ENCODE peak calls at places on chromosomes 5 and 9, in seven cellular contexts. One of them, this sample, is unnamed. For H3K27me3 and H3K36me3, the result is how much of the 10 kb centered on the place peaks cover.

GRCh38 chr5:168015506-168015905 is 275.9 kb upstream of the WWC1 start:
- DNase-seq in DND-41: no peak
- DNase-seq in fibroblast of lung: no peak
- DNase-seq in neuronal stem cell: no peak
- DNase-seq in HepG2: no peak
- DNase-seq in CD8-positive, alpha-beta memory T cell: no peak
- DNase-seq in H7: no peak
- DNase-seq in this sample: no peak

GRCh38 chr9:137161558-137162483 is 8.0 kb downstream of the LRRC26 start:
- DNase-seq in HepG2: no peak
- DNase-seq in fibroblast of lung: no peak
- DNase-seq in neuronal stem cell: no peak
- DNase-seq in DND-41: no peak
- DNase-seq in H7: peak
- DNase-seq in CD8-positive, alpha-beta memory T cell: no peak
- DNase-seq in this sample: no peak

GRCh38 chr9:109968702-109969450 is 188.9 kb downstream of the PALM2AKAP2 start:
- DNase-seq in neuronal stem cell: no peak
- DNase-seq in fibroblast of lung: peak
- DNase-seq in DND-41: no peak
- DNase-seq in H7: peak
- DNase-seq in CD8-positive, alpha-beta memory T cell: no peak
- DNase-seq in HepG2: peak
- DNase-seq in this sample: peak

GRCh38 chr5:111772456-111772855 is 15.5 kb upstream of the NREP start:
- DNase-seq in H7: peak
- DNase-seq in fibroblast of lung: no peak
- DNase-seq in HepG2: no peak
- DNase-seq in neuronal stem cell: no peak
- DNase-seq in CD8-positive, alpha-beta memory T cell: no peak
- DNase-seq in DND-41: peak
- DNase-seq in this sample: peak

GRCh38 chr5:149268928-149269557 is 2.6 kb upstream of the AFAP1L1 start:
- DNase-seq in neuronal stem cell: peak
- DNase-seq in fibroblast of lung: peak
- DNase-seq in DND-41: no peak
- DNase-seq in HepG2: peak
- DNase-seq in CD8-positive, alpha-beta memory T cell: peak
- DNase-seq in H7: peak
- DNase-seq in this sample: no peak

GRCh38 chr5:10863763-10864383 is 102.8 kb upstream of the DAP start:
- DNase-seq in neuronal stem cell: peak
- DNase-seq in HepG2: peak
- DNase-seq in H7: peak
- DNase-seq in fibroblast of lung: peak
- DNase-seq in DND-41: peak
- DNase-seq in CD8-positive, alpha-beta memory T cell: peak
- DNase-seq in this sample: peak

GRCh38 chr9:130707225-130707976 is 13.8 kb downstream of the EXOSC2 start:
- DNase-seq in HepG2: peak
- DNase-seq in CD8-positive, alpha-beta memory T cell: peak
- DNase-seq in fibroblast of lung: peak
- DNase-seq in neuronal stem cell: peak
- DNase-seq in H7: peak
- DNase-seq in DND-41: peak
- DNase-seq in this sample: peak

GRCh38 chr5:131968396-131968954 is 23.0 kb upstream of the MEIKIN start:
- DNase-seq in DND-41: no peak
- DNase-seq in H7: no peak
- DNase-seq in HepG2: no peak
- DNase-seq in fibroblast of lung: no peak
- DNase-seq in neuronal stem cell: no peak
- DNase-seq in CD8-positive, alpha-beta memory T cell: no peak
- DNase-seq in this sample: no peak

GRCh38 chr5:43514471-43514815 is 505 bp downstream of the C5orf34 start:
- DNase-seq in H7: peak
- DNase-seq in CD8-positive, alpha-beta memory T cell: no peak
- DNase-seq in DND-41: no peak
- DNase-seq in neuronal stem cell: no peak
- DNase-seq in fibroblast of lung: peak
- DNase-seq in HepG2: peak
- DNase-seq in this sample: peak

GRCh38 chr9:86807577-86807976 is 139.7 kb downstream of the GAS1 start:
- DNase-seq in H7: peak
- DNase-seq in fibroblast of lung: peak
- DNase-seq in HepG2: no peak
- DNase-seq in neuronal stem cell: peak
- DNase-seq in CD8-positive, alpha-beta memory T cell: no peak
- DNase-seq in DND-41: no peak
- DNase-seq in this sample: no peak

GRCh38 chr9:38083858-38084555 is 15.0 kb upstream of the SHB start:
- DNase-seq in neuronal stem cell: no peak
- DNase-seq in CD8-positive, alpha-beta memory T cell: no peak
- DNase-seq in HepG2: no peak
- DNase-seq in fibroblast of lung: no peak
- DNase-seq in DND-41: no peak
- DNase-seq in H7: no peak
- DNase-seq in this sample: no peak

GRCh38 chr9:38081356-38082108 is 12.5 kb upstream of the SHB start:
- DNase-seq in H7: no peak
- DNase-seq in fibroblast of lung: no peak
- DNase-seq in neuronal stem cell: no peak
- DNase-seq in CD8-positive, alpha-beta memory T cell: no peak
- DNase-seq in DND-41: no peak
- DNase-seq in HepG2: no peak
- DNase-seq in this sample: no peak

GRCh38 chr9:38085308-38085707 is 16.3 kb upstream of the SHB start:
- DNase-seq in CD8-positive, alpha-beta memory T cell: no peak
- DNase-seq in fibroblast of lung: no peak
- DNase-seq in DND-41: no peak
- DNase-seq in H7: no peak
- DNase-seq in HepG2: no peak
- DNase-seq in neuronal stem cell: no peak
- DNase-seq in this sample: no peak

GRCh38 chr9:38082456-38083287 is 13.6 kb upstream of the SHB start:
- DNase-seq in CD8-positive, alpha-beta memory T cell: no peak
- DNase-seq in neuronal stem cell: no peak
- DNase-seq in fibroblast of lung: peak
- DNase-seq in DND-41: no peak
- DNase-seq in H7: no peak
- DNase-seq in HepG2: no peak
- DNase-seq in this sample: no peak

DNA sequence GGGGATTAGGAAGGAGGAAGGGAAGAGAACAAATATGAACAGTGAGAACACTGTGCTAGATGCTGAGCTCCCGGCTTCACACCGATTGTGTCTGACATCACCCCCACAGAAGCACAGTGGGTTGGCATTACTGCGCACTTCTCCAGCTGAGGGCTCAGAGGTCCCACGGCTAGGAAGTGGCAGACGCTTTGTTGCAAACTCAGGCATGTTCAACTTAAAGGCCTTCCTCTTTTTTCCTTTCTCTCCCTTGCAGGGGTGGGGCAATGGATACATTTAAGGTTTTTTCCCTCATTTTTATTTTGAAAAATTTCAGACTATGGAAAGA is 15.5 kb upstream of the SHB start:
- DNase-seq in CD8-positive, alpha-beta memory T cell: no peak
- DNase-seq in fibroblast of lung: no peak
- DNase-seq in DND-41: no peak
- DNase-seq in HepG2: no peak
- DNase-seq in neuronal stem cell: no peak
- DNase-seq in H7: no peak
- DNase-seq in this sample: no peak
- H3K27me3 ChIP-seq in CD8-positive, alpha-beta memory T cell: under half
- H3K27me3 ChIP-seq in fibroblast of lung: under half
- H3K27me3 ChIP-seq in DND-41: under half
- H3K27me3 ChIP-seq in HepG2: under half
- H3K27me3 ChIP-seq in neuronal stem cell: under half
- H3K27me3 ChIP-seq in H7: under half
- H3K27me3 ChIP-seq in this sample: under half

DNA sequence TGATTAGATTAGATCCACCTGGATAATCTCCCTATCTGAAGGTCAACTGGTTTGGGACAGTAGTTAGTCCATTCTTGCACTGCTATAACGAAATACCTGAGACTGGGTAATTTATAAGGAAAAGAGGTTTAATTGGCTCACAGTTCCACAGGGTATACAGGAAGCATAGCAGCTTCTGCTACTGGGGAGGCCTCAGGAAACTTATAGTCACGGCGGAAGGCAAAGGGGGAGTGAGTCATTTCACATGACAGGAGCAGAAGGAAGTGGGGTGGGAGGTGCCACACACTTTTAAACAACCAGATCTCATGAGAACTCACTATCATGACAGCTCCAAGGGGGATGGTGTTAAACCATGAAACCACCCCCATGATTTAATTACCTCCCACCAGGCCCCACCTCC is 9.9 kb downstream of the C9orf40 start:
- DNase-seq in CD8-positive, alpha-beta memory T cell: peak
- DNase-seq in fibroblast of lung: no peak
- DNase-seq in HepG2: no peak
- DNase-seq in H7: no peak
- DNase-seq in DND-41: no peak
- DNase-seq in neuronal stem cell: no peak
- DNase-seq in this sample: no peak
- H3K36me3 ChIP-seq in CD8-positive, alpha-beta memory T cell: under half
- H3K36me3 ChIP-seq in fibroblast of lung: under half
- H3K36me3 ChIP-seq in HepG2: under half
- H3K36me3 ChIP-seq in H7: under half
- H3K36me3 ChIP-seq in DND-41: under half
- H3K36me3 ChIP-seq in neuronal stem cell: under half
- H3K36me3 ChIP-seq in this sample: under half

DNA sequence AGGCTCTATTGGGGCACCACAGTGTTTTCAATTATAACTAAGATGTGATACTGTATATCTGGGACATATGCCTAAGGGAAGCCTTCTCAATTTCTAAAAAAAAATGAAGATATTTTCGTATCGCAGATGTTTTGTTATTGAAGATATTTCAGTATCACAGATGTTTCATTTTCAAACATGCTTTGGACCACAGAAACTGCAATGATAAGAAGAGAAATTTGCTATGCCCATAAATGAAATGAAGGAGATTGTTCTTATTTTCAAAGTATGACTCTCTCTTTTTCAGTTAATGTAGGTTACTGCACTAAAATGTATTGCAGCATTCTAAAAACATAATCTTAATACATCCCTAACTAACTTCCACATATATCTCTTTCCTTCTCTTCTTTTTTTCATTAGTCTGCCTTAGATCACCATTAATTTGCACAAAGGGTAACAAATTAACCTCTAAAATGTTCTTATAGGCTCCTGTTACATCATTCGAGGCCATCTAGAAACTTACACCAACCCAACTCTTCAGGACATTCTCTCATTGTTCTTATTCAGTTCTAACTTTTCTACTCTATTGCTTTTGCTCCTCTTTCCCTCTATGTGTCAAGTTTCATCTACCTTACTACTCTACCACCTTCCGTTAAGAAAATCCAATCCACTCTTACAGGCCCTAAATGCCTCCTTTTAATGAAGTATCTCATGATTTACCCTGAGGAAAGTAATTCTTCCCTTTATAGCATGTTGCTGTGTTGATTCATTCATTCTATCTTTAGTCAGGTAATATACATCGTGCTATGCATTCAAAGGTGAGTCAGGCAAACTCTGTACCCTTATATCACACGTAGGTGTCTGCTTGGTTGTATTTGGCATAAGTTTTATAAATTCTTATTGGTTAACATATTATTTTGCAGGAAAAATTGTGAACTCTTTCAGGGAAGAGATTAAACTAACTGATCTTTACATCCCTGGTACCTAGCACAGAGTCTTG is 70.5 kb downstream of the ST8SIA4 start:
- DNase-seq in H7: no peak
- DNase-seq in DND-41: no peak
- DNase-seq in neuronal stem cell: no peak
- DNase-seq in fibroblast of lung: no peak
- DNase-seq in HepG2: no peak
- DNase-seq in CD8-positive, alpha-beta memory T cell: no peak
- DNase-seq in this sample: no peak
- H3K4me3 ChIP-seq in H7: no peak
- H3K4me3 ChIP-seq in DND-41: no peak
- H3K4me3 ChIP-seq in neuronal stem cell: no peak
- H3K4me3 ChIP-seq in fibroblast of lung: no peak
- H3K4me3 ChIP-seq in HepG2: no peak
- H3K4me3 ChIP-seq in CD8-positive, alpha-beta memory T cell: no peak
- H3K4me3 ChIP-seq in this sample: no peak

GRCh38 chr9:114743446-114743845 is 61.5 kb upstream of the TEX48 start:
- DNase-seq in neuronal stem cell: no peak
- DNase-seq in DND-41: no peak
- DNase-seq in fibroblast of lung: no peak
- DNase-seq in CD8-positive, alpha-beta memory T cell: no peak
- DNase-seq in H7: no peak
- DNase-seq in HepG2: no peak
- DNase-seq in this sample: peak
- H3K27me3 ChIP-seq in neuronal stem cell: under half
- H3K27me3 ChIP-seq in DND-41: under half
- H3K27me3 ChIP-seq in fibroblast of lung: under half
- H3K27me3 ChIP-seq in CD8-positive, alpha-beta memory T cell: under half
- H3K27me3 ChIP-seq in H7: under half
- H3K27me3 ChIP-seq in HepG2: under half
- H3K27me3 ChIP-seq in this sample: under half